ENCODE peak calls at places on chromosomes 1 and 21, in five cellular contexts. R is stomach, P is HAP-1, H is fibroblast of lung, T is ovary. D is an unnamed sample.

GRCh38 chr21:37463083-37463780 is 96.7 kb downstream of the DYRK1A start:
- DNase-seq in R (peak; percentile 49), H (peak; percentile 78), T (no peak), P (peak; percentile 57), D (no peak)

GRCh38 chr1:41404308-41404755 is 43.1 kb downstream of the FOXO6 start:
- DNase-seq in R (no peak), P (no peak), T (no peak), H (peak; percentile 28), D (no peak)

GRCh38 chr1:200082329-200082728 is 54.8 kb downstream of the NR5A2 start:
- DNase-seq in R (no peak), H (no peak), T (no peak), P (no peak), D (no peak)

GRCh38 chr21:25838809-25839208 is 104.0 kb downstream of the GABPA start:
- DNase-seq in T (no peak), H (peak; percentile 67), R (no peak), P (no peak), D (no peak)

GRCh38 chr1:7808253-7808844 is 24.3 kb downstream of the PER3 start:
- DNase-seq in R (no peak), T (no peak), P (peak; percentile 76), H (peak; percentile 42), D (no peak)

GRCh38 chr1:159881930-159882839 is 17.8 kb downstream of the CFAP45 start:
- DNase-seq in P (no peak), H (peak; percentile 99), T (peak; percentile 50), R (peak; percentile 89), D (peak; percentile 26)

GRCh38 chr1:177798614-177799013 is 171.2 kb downstream of the SEC16B start:
- DNase-seq in T (no peak), H (no peak), P (no peak), R (no peak), D (no peak)

GRCh38 chr1:200392625-200393185 is 17.1 kb downstream of the ZNF281 start:
- DNase-seq in H (no peak), T (no peak), P (peak; percentile 47), R (no peak), D (no peak)

GRCh38 chr1:41802532-41803501 is 115.9 kb downstream of the HIVEP3 start:
- DNase-seq in P (no peak), T (peak; percentile 22), R (no peak), H (no peak), D (no peak)

GRCh38 chr1:47439151-47440051 is 1.6 kb downstream of the FOXD2 start:
- DNase-seq in H (no peak), P (no peak), R (no peak), T (no peak), D (no peak)

GRCh38 chr1:54671985-54672608 is 30.5 kb downstream of the MROH7 start:
- DNase-seq in R (peak; percentile 66), T (no peak), H (peak; percentile 36), P (peak; percentile 25), D (peak; percentile 40)

GRCh38 chr1:85048296-85049064 is at the start of gene MCOLN3:
- DNase-seq in P (peak; percentile 36), R (peak; percentile 54), H (no peak), T (peak; percentile 46), D (peak; percentile 24)

GRCh38 chr1:69290266-69290665 is 277.5 kb upstream of the LRRC7 start:
- DNase-seq in T (no peak), P (no peak), R (no peak), H (peak; percentile 60), D (no peak)

GRCh38 chr1:29271724-29272123 is 35.4 kb downstream of the PTPRU start:
- DNase-seq in H (peak; percentile 84), P (peak; percentile 65), T (peak; percentile 55), R (peak; percentile 87), D (no peak)

GRCh38 chr1:192807968-192808587 is 761 bp upstream of the RGS2 start:
- DNase-seq in R (no peak), T (no peak), P (no peak), H (peak; percentile 73), D (no peak)

GRCh38 chr1:29379438-29380073 is 143.2 kb downstream of the PTPRU start:
- DNase-seq in T (no peak), R (no peak), H (peak; percentile 33), P (peak; percentile 44), D (no peak)

GRCh38 chr21:45642122-45642813 is 1.3 kb upstream of the PCBP3 start:
- DNase-seq in R (no peak), H (no peak), P (no peak), T (peak; percentile 62), D (no peak)

GRCh38 chr1:222250376-222250775 is 297.5 kb downstream of the HHIPL2 start:
- DNase-seq in P (no peak), H (peak; percentile 20), R (no peak), T (no peak), D (no peak)

GRCh38 chr1:112703706-112704105 is 3.2 kb downstream of the RHOC start:
- DNase-seq in R (no peak), T (no peak), P (no peak), H (no peak), D (no peak)
- H3K4me1 ChIP-seq in R (peaks cover 72% of the 10 kb centered on the region), T (peaks cover 24% of the 10 kb centered on the region), P (peaks cover 31% of the 10 kb centered on the region), H (peaks cover 42% of the 10 kb centered on the region), D (peaks cover 42% of the 10 kb centered on the region)

DNA sequence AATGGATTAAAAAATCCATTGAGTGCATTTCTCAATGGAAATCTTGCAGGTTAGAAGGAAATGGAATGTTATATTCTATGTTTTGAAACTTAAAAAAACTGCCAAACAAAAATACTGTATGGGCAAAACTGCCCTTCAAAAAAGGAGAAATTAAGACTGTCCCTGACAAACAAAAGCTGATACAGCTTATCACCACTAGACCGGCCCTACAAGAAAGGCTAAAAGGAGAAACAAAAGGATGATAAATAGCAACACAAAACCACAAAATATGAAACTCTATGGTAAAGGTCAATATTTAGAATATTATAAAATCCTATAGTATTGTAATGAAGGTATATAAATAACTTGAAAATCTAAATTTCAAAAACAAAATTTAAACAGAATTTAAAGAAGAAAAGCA is 60.0 kb downstream of the SLC25A24 start:
- DNase-seq in P (no peak), R (no peak), T (no peak), H (no peak), D (no peak)
- H3K36me3 ChIP-seq in P (peaks cover 13% of the 10 kb centered on the region), R (peaks cover 70% of the 10 kb centered on the region), T (no peaks in the 10 kb centered on the region), H (peaks cover 8% of the 10 kb centered on the region), D (peaks cover 29% of the 10 kb centered on the region)

GRCh38 chr1:2235300-2235998 is 7.3 kb downstream of the SKI start:
- DNase-seq in R (no peak), H (no peak), P (no peak), T (no peak), D (no peak)
- H3K4me3 ChIP-seq in R (no peak overlapping the region), H (no peak overlapping the region), P (no peak overlapping the region), T (no peak overlapping the region), D (no peak overlapping the region)

GRCh38 chr1:64474639-64475038 is 4.7 kb downstream of the CACHD1 start:
- DNase-seq in T (peak; percentile 42), H (peak; percentile 8), P (no peak), R (peak; percentile 91), D (no peak)
- H3K4me1 ChIP-seq in T (peaks cover 22% of the 10 kb centered on the region), H (peaks cover 2% of the 10 kb centered on the region), P (peaks cover 17% of the 10 kb centered on the region), R (peaks cover 40% of the 10 kb centered on the region), D (peaks cover 9% of the 10 kb centered on the region)

GRCh38 chr1:179871940-179872339 is 5.7 kb downstream of the TOR1AIP2 start:
- DNase-seq in R (no peak), H (no peak), P (no peak), T (no peak), D (no peak)

GRCh38 chr1:179866616-179867015 is 11.0 kb downstream of the TOR1AIP2 start:
- DNase-seq in R (no peak), T (no peak), H (no peak), P (no peak), D (no peak)

GRCh38 chr1:179870870-179871269 is 6.7 kb downstream of the TOR1AIP2 start:
- DNase-seq in H (no peak), P (no peak), T (no peak), R (no peak), D (no peak)

GRCh38 chr1:179865377-179865776 is 12.2 kb downstream of the TOR1AIP2 start:
- DNase-seq in H (no peak), P (no peak), T (no peak), R (no peak), D (no peak)

GRCh38 chr1:179867493-179868330 is 9.9 kb downstream of the TOR1AIP2 start:
- DNase-seq in R (peak; percentile 65), P (peak; percentile 48), T (peak; percentile 44), H (peak; percentile 32), D (peak; percentile 27)
- H3K36me3 ChIP-seq in R (peaks cover 73% of the 10 kb centered on the region), P (peaks cover 29% of the 10 kb centered on the region), T (no peaks in the 10 kb centered on the region), H (peaks cover 4% of the 10 kb centered on the region), D (peaks cover 23% of the 10 kb centered on the region)

GRCh38 chr1:1137256-1138045 is 21.6 kb upstream of the C1orf159 start:
- DNase-seq in H (no peak), P (no peak), T (no peak), R (peak; percentile 64), D (peak; percentile 65)

GRCh38 chr1:1132928-1133750 is 17.2 kb upstream of the C1orf159 start:
- DNase-seq in T (no peak), P (no peak), H (no peak), R (peak; percentile 96), D (no peak)

GRCh38 chr1:1134300-1134961 is 18.5 kb upstream of the C1orf159 start:
- DNase-seq in T (no peak), R (no peak), P (no peak), H (no peak), D (no peak)

GRCh38 chr1:1135339-1136111 is 19.6 kb upstream of the C1orf159 start:
- DNase-seq in T (no peak), H (peak; percentile 25), R (no peak), P (no peak), D (no peak)

GRCh38 chr1:1136547-1137230 is 20.8 kb upstream of the C1orf159 start:
- DNase-seq in T (no peak), H (no peak), P (no peak), R (peak; percentile 91), D (no peak)
- H3K4me3 ChIP-seq in T (no peak overlapping the region), H (no peak overlapping the region), P (no peak overlapping the region), R (peak overlapping the region; percentile 43), D (no peak overlapping the region)

D was measured in effector memory CD4-positive, alpha-beta T cell.